ENCODE peak calls at places on chromosome 2, in four cellular contexts. Q is activated CD4-positive, alpha-beta T cell treated with anti-CD3 and anti-CD28 coated beads, Interleukin-2, amount 10 ng/mL, durations not matched to agents 7 days and 5 days; E is NCI-H2081; G is fibroblast of the aortic adventitia. I is an unnamed sample.

GRCh38 chr2:201855356-201855755 is 49.0 kb downstream of the CDK15 start:
- DNase-seq in Q (no peak), E (no peak), G (no peak), I (no peak)

GRCh38 chr2:2245500-2245899 is 85.6 kb downstream of the MYT1L start:
- DNase-seq in Q (no peak), E (no peak), G (no peak), I (no peak)

GRCh38 chr2:215269397-215270117 is 42.3 kb upstream of the ATIC start:
- DNase-seq in Q (peak), E (peak), G (peak), I (peak)

GRCh38 chr2:170145675-170146432 is 32.1 kb upstream of the MYO3B start:
- DNase-seq in Q (no peak), E (no peak), G (no peak), I (no peak)

GRCh38 chr2:110114801-110115200 is 821 bp downstream of the MALL start:
- DNase-seq in Q (no peak), E (no peak), G (no peak), I (peak)

GRCh38 chr2:3594493-3595281 is at the start of gene COLEC11:
- DNase-seq in Q (no peak), E (no peak), G (no peak), I (no peak)

GRCh38 chr2:120287183-120288015 is 34.7 kb downstream of the RALB start:
- DNase-seq in Q (peak), E (no peak), G (peak), I (peak)

GRCh38 chr2:160666019-160666676 is 172.5 kb upstream of the RBMS1 start:
- DNase-seq in Q (no peak), E (peak), G (peak), I (peak)

GRCh38 chr2:163455815-163456214 is 280.0 kb downstream of the FIGN start:
- DNase-seq in Q (no peak), E (no peak), G (no peak), I (no peak)

GRCh38 chr2:164257794-164258193 is 363.5 kb downstream of the GRB14 start:
- DNase-seq in Q (no peak), E (peak), G (peak), I (peak)

GRCh38 chr2:234373060-234373459 is 123.8 kb downstream of the ARL4C start:
- DNase-seq in Q (peak), E (no peak), G (no peak), I (no peak)

I was measured in GM23248.